ENCODE peak calls at places on chromosomes 1 and 21, in six cellular contexts. X, D, W, V, J and R are unnamed samples.

GRCh38 chr1:17191990-17192242 is 13.0 kb upstream of the PADI1 start:
- DNase-seq in D (no peak), J (no peak), X (no peak), V (no peak), W (peak), R (no peak)

GRCh38 chr1:230868736-230869385 is 540 bp upstream of the C1orf198 start:
- DNase-seq in J (no peak), X (peak), D (peak), V (no peak), W (peak), R (peak)

GRCh38 chr1:199463521-199464127 is 563.9 kb upstream of the NR5A2 start:
- DNase-seq in X (peak), D (peak), W (no peak), J (peak), V (no peak), R (peak)

GRCh38 chr1:18072066-18072465 is 35.5 kb upstream of the IGSF21 start:
- DNase-seq in V (no peak), X (no peak), D (no peak), W (no peak), J (no peak), R (no peak)

GRCh38 chr1:41285818-41286217 is 43.7 kb upstream of the SCMH1 start:
- DNase-seq in J (no peak), D (no peak), X (no peak), W (peak), V (no peak), R (no peak)

GRCh38 chr1:61842863-61843514 is 100.7 kb downstream of the PATJ start:
- DNase-seq in J (no peak), V (no peak), W (peak), D (peak), X (peak), R (peak)

GRCh38 chr1:234639968-234640367 is 30.0 kb upstream of the IRF2BP2 start:
- DNase-seq in W (no peak), X (no peak), J (no peak), D (no peak), V (no peak), R (no peak)

GRCh38 chr1:45876000-45876399 is 72.6 kb downstream of the MAST2 start:
- DNase-seq in X (no peak), W (no peak), J (no peak), D (no peak), V (no peak), R (no peak)

GRCh38 chr21:45927032-45927431 is 54.5 kb upstream of the COL6A1 start:
- DNase-seq in J (no peak), X (no peak), V (no peak), W (no peak), D (no peak), R (no peak)

GRCh38 chr1:178509608-178510007 is 3.3 kb upstream of the TEX35 start:
- DNase-seq in V (no peak), X (no peak), J (no peak), D (peak), W (no peak), R (no peak)

GRCh38 chr1:10836726-10837125 is 40.3 kb upstream of the CASZ1 start:
- DNase-seq in W (no peak), V (no peak), X (no peak), J (no peak), D (no peak), R (no peak)

GRCh38 chr1:20725189-20726106 is 7.1 kb downstream of the SH2D5 start:
- DNase-seq in D (peak), X (no peak), W (peak), V (no peak), J (peak), R (peak)

GRCh38 chr1:172143384-172144025 is 277.0 kb upstream of the C1orf105 start:
- DNase-seq in D (peak), W (no peak), J (peak), V (no peak), X (no peak), R (peak)

GRCh38 chr1:95323117-95323516 is 89.1 kb downstream of the RWDD3 start:
- DNase-seq in J (no peak), V (no peak), W (no peak), X (peak), D (peak), R (peak)

GRCh38 chr1:223211323-223211985 is 68.4 kb upstream of the TLR5 start:
- DNase-seq in W (no peak), J (no peak), D (no peak), X (no peak), V (no peak), R (no peak)

GRCh38 chr1:169427081-169427611 is at the start of gene CCDC181:
- DNase-seq in W (peak), D (peak), V (peak), J (no peak), X (peak), R (peak)

GRCh38 chr1:70455291-70455690 is 44.2 kb downstream of the CTH start:
- DNase-seq in X (no peak), V (no peak), D (no peak), J (no peak), W (no peak), R (no peak)

GRCh38 chr21:44920694-44921604 is at the start of gene ITGB2:
- DNase-seq in V (peak), J (no peak), X (no peak), D (no peak), W (peak), R (no peak)

GRCh38 chr1:89826594-89826993 is 5.8 kb downstream of the LRRC8D start:
- DNase-seq in J (no peak), X (no peak), W (no peak), V (no peak), D (no peak), R (peak)

GRCh38 chr1:236890152-236891056 is 95.3 kb downstream of the MTR start:
- DNase-seq in W (no peak), X (peak), D (peak), J (no peak), V (no peak), R (no peak)

GRCh38 chr1:12475947-12476346 is 142.1 kb downstream of the DHRS3 start:
- DNase-seq in J (no peak), W (no peak), D (peak), V (no peak), X (no peak), R (no peak)

GRCh38 chr1:211066781-211067384 is 67.1 kb downstream of the KCNH1 start:
- DNase-seq in J (no peak), V (no peak), D (no peak), X (no peak), W (no peak), R (no peak)

GRCh38 chr21:43287974-43288755 is 119.4 kb downstream of the CRYAA start:
- DNase-seq in V (no peak), J (no peak), X (no peak), W (no peak), D (no peak), R (no peak)

GRCh38 chr1:224430511-224431113 is 4.0 kb downstream of the WDR26 start:
- DNase-seq in D (peak), W (no peak), J (no peak), V (peak), X (no peak), R (peak)

GRCh38 chr1:158945061-158945460 is 13.7 kb downstream of the PYHIN1 start:
- DNase-seq in X (no peak), V (no peak), D (no peak), W (no peak), J (no peak), R (no peak)

GRCh38 chr1:11731719-11732283 is 4.1 kb upstream of the AGTRAP start:
- DNase-seq in V (no peak), X (peak), J (no peak), D (peak), W (peak), R (peak)

GRCh38 chr1:154129392-154129970 is 25.4 kb downstream of the NUP210L start:
- DNase-seq in V (no peak), D (no peak), W (no peak), J (no peak), X (no peak), R (peak)

GRCh38 chr1:173554541-173555250 is 48.2 kb downstream of the SLC9C2 start:
- DNase-seq in X (no peak), W (no peak), J (no peak), D (no peak), V (no peak), R (peak)

GRCh38 chr1:154788886-154789285 is 81.2 kb downstream of the KCNN3 start:
- DNase-seq in D (no peak), X (no peak), W (no peak), V (no peak), J (no peak), R (no peak)

GRCh38 chr1:182446033-182446669 is 3.8 kb upstream of the RGSL1 start:
- DNase-seq in W (peak), V (no peak), D (peak), X (peak), J (peak), R (peak)

GRCh38 chr1:15401391-15402055 is 8.2 kb upstream of the EFHD2 start:
- DNase-seq in X (no peak), V (no peak), D (no peak), W (no peak), J (no peak), R (no peak)

GRCh38 chr1:202281316-202282016 is 60.3 kb downstream of the UBE2T start:
- DNase-seq in V (no peak), W (peak), J (no peak), X (no peak), D (peak), R (peak)

DNA sequence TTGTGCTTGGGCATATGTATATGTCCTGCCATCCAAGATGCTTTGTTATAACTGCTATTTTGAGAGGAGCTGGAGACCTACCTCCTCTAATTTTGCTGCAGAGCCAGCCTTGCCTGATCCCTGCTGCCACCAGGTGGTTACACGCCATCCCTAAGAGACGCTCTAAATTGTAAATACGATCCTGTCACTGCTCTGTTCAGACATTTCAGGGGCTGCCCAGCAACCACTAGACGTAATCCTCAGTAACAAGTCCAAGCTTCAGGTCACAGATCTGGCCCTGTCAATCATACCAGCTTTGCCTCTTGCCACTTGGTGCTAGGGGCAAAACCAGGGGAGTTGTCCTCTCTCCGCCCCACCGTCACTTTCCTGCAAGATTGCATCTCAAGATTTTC is 32.9 kb downstream of the GPA33 start:
- DNase-seq in D (peak), V (no peak), W (peak), X (peak), J (no peak), R (peak)
- TF ChIP-seq CTCF in D (peak), V (no peak), W (peak), X (peak), J (peak), R (peak)

GRCh38 chr1:2019571-2020309 is 595 bp downstream of the GABRD start:
- DNase-seq in W (no peak), D (peak), J (no peak), V (no peak), X (peak), R (no peak)

GRCh38 chr1:2020310-2020655 is 1.1 kb downstream of the GABRD start:
- DNase-seq in V (no peak), W (no peak), D (no peak), X (no peak), J (no peak), R (no peak)

GRCh38 chr1:2018217-2019161 is 656 bp upstream of the GABRD start:
- DNase-seq in W (no peak), D (no peak), J (no peak), V (no peak), X (peak), R (no peak)

GRCh38 chr1:2021550-2021949 is 2.4 kb downstream of the GABRD start:
- DNase-seq in J (no peak), V (no peak), W (no peak), X (no peak), D (no peak), R (no peak)

GRCh38 chr1:2019162-2019542 is at the start of gene GABRD:
- DNase-seq in J (no peak), X (peak), W (no peak), V (no peak), D (peak), R (peak)
- H3K4me3 ChIP-seq in J (no peak), X (peak), W (no peak), V (no peak), D (peak), R (no peak)

DNA sequence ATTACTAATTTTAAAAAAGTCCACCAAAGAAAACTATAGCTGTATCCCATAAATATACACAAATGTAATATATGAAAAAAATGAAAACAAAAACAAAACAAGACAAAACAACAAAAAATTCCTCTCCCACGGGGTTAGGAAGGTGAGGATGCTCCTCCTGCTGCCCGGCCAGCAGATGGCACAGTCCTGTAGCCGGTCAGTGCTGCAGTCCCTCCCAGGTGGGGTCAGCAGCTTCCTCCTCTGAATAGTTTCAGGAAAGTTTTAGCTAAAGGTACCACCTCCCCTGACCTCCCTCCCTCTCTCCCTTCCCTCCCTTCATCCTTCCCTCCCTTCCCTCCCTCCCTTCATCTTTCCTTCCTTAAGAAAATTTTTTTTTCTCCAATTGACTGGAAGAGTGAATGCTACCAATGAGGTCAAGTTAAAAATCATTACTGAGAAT is 67.8 kb upstream of the BCL10 start:
- DNase-seq in V (no peak), W (peak), X (peak), D (peak), J (no peak), R (peak)
- TF ChIP-seq CTCF in V (no peak), W (peak), X (peak), D (peak), J (peak), R (peak)

GRCh38 chr1:185241127-185241526 is 75.9 kb downstream of the IVNS1ABP start:
- DNase-seq in D (no peak), W (no peak), V (no peak), J (no peak), X (peak), R (no peak)
- H3K4me3 ChIP-seq in D (no peak), W (no peak), V (no peak), J (no peak), X (no peak), R (no peak)

GRCh38 chr1:26025060-26025459 is 3.5 kb downstream of the EXTL1 start:
- DNase-seq in D (no peak), J (no peak), V (no peak), W (no peak), X (no peak), R (no peak)
- TF ChIP-seq CTCF in D (no peak), J (no peak), V (no peak), W (no peak), X (no peak), R (no peak)

GRCh38 chr1:204574016-204574855 is 58.0 kb downstream of the MDM4 start:
- DNase-seq in V (no peak), D (no peak), J (no peak), W (peak), X (no peak), R (no peak)
- H3K4me3 ChIP-seq in V (no peak), D (no peak), J (no peak), W (no peak), X (no peak), R (no peak)

DNA sequence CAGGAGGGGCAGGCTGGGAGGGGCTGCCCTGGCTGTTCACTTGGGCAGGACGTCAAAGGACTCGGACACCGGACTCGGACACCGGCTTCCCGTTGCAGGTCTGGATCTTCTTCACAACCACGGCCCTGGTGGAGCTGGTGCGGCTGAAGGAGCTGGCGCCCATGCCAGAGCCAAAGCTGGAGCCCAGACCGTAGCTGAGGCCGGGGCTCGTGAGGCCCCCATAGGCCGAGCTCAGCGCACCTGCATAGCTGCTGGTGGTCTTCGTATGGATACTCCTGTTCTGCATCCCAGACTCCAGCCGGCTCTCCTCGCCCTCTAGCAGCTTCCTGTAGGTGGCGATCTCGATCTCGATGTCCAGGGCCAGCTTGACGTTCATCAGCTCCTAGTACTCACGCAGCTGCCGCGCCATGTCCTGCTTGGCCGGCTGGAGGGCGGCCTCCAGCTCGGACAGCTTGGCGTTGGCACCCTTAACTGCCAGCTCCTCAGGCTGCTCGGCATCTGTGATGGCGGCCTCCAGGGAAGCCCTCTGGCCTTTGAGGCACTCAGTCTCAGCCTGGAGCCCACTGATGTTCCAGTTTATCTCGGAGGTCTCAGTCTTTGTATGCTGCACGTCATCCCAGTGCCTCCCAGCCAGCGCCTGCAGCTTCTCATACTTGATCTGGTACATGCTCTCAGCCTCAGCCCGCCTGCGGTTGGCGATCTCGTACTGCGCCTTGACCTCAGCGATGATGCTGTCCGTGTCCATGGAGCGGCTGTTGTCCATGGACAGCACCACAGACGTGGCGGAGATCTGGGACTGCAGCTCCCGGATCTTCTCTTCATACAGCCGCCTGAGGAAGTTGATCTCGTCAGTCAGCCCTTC is 15.1 kb upstream of the KLF17 start:
- DNase-seq in W (no peak), J (no peak), V (no peak), D (no peak), X (peak), R (peak)
- TF ChIP-seq CTCF in W (no peak), J (peak), V (no peak), D (no peak), X (peak), R (peak)